ENCODE peak calls at places on chromosomes 1 and 21, in four cellular contexts. D is K562, Y is left ventricle myocardium inferior, S is mesenchymal stem cell. F is an unnamed sample.

GRCh38 chr1:179141592-179142244 is 59.8 kb downstream of the TOR3A start:
- DNase-seq in Y (no peak), S (peak; percentile 86), D (no peak), F (no peak)

GRCh38 chr1:60848583-60849188 is 233.7 kb upstream of the NFIA start:
- DNase-seq in S (peak; percentile 40), D (no peak), Y (no peak), F (peak; percentile 48)

GRCh38 chr1:172637522-172637921 is 21.4 kb upstream of the FASLG start:
- DNase-seq in S (peak; percentile 85), Y (no peak), D (peak; percentile 36), F (peak; percentile 88)

GRCh38 chr1:27672750-27673112 is 739 bp upstream of the IFI6 start:
- DNase-seq in S (peak; percentile 58), D (no peak), Y (no peak), F (peak; percentile 33)

GRCh38 chr1:90400121-90400520 is 317.0 kb downstream of the BARHL2 start:
- DNase-seq in S (peak; percentile 23), D (no peak), Y (no peak), F (peak; percentile 6)

GRCh38 chr1:28136636-28137613 is 39.6 kb downstream of the PTAFR start:
- DNase-seq in D (no peak), S (peak; percentile 25), Y (no peak), F (no peak)

GRCh38 chr1:97192872-97193572 is 471.4 kb downstream of the PTBP2 start:
- DNase-seq in Y (no peak), D (no peak), S (peak; percentile 92), F (peak; percentile 95)

GRCh38 chr1:158039380-158039779 is 45.9 kb downstream of the KIRREL1 start:
- DNase-seq in Y (no peak), D (no peak), S (no peak), F (no peak)

GRCh38 chr1:210321552-210321951 is 7.2 kb upstream of the HHAT start:
- DNase-seq in Y (no peak), S (no peak), D (no peak), F (no peak)

GRCh38 chr1:6041432-6042062 is 4.1 kb upstream of the KCNAB2 start:
- DNase-seq in Y (no peak), S (no peak), D (peak; percentile 83), F (peak; percentile 58)

GRCh38 chr1:81484284-81484683 is 316.4 kb upstream of the ADGRL2 start:
- DNase-seq in S (peak; percentile 16), Y (no peak), D (no peak), F (no peak)

GRCh38 chr1:220833436-220833835 is 45.8 kb upstream of the HLX start:
- DNase-seq in D (no peak), Y (no peak), S (no peak), F (no peak)
- H3K27ac ChIP-seq in D (no peak overlapping the region), Y (no peak overlapping the region), S (no peak overlapping the region), F (no peak overlapping the region)

DNA sequence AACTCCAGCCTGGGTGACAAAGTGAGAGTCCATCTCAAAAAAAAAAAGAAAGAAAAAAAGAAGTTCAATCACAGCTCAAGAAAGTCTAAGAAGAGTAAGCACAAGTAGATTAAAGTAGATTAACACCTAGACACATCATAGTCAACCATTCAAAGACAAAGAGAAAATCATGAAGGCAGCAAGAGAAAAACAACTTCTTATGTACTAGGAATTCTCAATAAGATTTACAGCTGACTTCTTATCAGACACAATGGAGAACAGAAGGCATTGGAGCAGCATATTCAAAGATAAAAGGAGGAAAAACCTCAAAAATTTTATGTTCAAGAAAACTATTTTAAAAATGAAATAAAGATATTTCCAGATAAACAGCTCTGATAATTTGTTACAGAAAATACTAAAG is 147.3 kb downstream of the LBR start:
- DNase-seq in S (no peak), D (no peak), Y (no peak), F (no peak)
- H3K4me1 ChIP-seq in S (no peaks in the 10 kb centered on the region), D (no peaks in the 10 kb centered on the region), Y (no peaks in the 10 kb centered on the region), F (no peaks in the 10 kb centered on the region)

DNA sequence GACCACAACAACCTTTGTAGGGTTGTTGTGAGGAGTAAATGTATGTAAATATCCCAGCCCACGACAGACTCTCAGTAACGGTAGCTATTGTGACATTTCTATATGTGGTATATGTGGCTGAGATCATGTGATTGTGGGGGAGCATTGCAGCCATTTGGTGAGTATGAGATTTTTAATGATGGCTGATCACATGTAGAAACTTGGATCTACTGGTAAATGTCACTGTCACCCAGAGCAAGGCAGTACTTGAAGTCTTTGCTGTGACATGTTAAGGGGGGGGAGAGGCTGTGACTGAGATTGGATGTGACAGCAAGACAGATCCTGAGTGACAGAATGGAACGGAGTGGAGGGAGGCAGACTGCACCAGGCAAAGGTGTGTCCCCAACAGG is 23.9 kb upstream of the MEF2D start:
- DNase-seq in Y (no peak), D (peak; percentile 34), S (no peak), F (no peak)
- H3K27ac ChIP-seq in Y (no peak overlapping the region), D (peak overlapping the region; percentile 69), S (no peak overlapping the region), F (peak overlapping the region; percentile 80)

GRCh38 chr1:10516925-10517676 is 42.4 kb downstream of the PEX14 start:
- DNase-seq in S (no peak), D (no peak), Y (no peak), F (no peak)
- H3K4me1 ChIP-seq in S (peaks cover 25% of the 10 kb centered on the region), D (peaks cover 7% of the 10 kb centered on the region), Y (peaks cover 52% of the 10 kb centered on the region), F (peaks cover 33% of the 10 kb centered on the region)

DNA sequence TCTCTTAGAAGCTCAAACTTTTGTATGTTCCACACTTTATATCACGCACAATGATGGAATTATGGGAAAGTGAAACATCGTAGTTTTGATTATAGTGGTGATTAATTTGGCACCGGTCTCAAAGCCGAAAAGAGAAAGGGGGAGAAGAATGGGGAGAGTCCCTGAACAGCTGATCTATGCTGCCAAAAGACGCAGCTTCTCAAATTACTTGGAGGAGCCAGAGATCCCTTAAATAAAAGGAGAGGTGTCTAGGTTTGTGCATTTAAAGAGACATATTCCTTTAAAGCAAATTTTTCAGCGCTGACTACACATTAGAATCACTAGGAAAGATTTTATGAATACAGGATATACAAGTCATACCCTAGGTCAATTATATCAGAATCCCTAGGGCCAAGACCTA is 599.6 kb upstream of the ADAMTS5 start:
- DNase-seq in D (no peak), Y (no peak), S (no peak), F (no peak)
- H3K27ac ChIP-seq in D (no peak overlapping the region), Y (no peak overlapping the region), S (no peak overlapping the region), F (no peak overlapping the region)

DNA sequence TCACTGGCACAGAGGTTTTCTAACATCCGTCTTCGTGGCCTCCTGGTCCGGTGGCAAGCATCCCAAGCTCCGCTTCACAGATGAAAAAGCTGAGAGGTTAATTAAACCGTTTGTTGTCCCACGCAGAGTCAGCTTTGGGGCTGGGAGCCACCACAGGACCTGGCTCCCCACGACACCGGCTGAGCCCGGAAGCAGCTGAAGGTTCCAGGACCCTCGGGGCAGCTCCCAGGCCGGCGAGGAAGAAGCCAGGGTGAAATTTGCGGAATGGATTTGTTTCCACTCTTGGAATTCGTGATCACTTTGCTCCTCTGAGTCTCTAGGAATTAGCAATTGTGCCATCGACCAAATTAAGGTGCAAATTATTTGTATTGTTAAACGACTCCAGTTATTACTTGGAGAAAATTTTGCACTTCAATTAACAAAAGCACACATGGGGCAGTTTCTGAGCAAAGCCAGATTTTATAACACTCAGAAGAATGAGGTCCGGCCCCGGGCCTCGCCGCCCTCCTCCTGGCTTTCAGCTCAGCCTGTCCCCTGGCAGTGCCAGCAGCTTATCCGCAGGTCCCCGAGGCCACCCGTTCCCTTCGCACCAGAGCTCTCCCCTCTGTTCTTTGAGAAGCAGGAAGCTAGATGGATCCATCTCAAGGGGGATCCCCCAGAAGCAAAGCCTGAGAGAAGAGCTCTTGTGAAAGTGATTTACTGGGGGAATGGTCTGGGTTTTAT is 69.1 kb downstream of the SIK1 start:
- DNase-seq in Y (no peak), D (no peak), S (no peak), F (no peak)
- H3K4me1 ChIP-seq in Y (peaks cover 26% of the 10 kb centered on the region), D (no peaks in the 10 kb centered on the region), S (no peaks in the 10 kb centered on the region), F (peaks cover 5% of the 10 kb centered on the region)

F was measured in cardiac muscle cell.